ENCODE peak calls at places on chromosome 1, in seven cellular contexts. E is GM12878, S is HCT116, A is SK-N-SH, T is K562, Q is HepG2, I is H1. F is an unnamed sample.

GRCh38 chr1:56986397-56986796 is 20.6 kb upstream of the C8B start:
- DNase-seq in Q (no peak), S (no peak), A (no peak), E (no peak), I (no peak), T (no peak), F (no peak)

GRCh38 chr1:105485207-105485606 is 1571.3 kb upstream of the PRMT6 start:
- DNase-seq in E (no peak), A (no peak), Q (no peak), T (no peak), I (no peak), S (no peak), F (no peak)

GRCh38 chr1:39671793-39672550 is at the start of gene NT5C1A:
- DNase-seq in T (peak; percentile 43), I (no peak), Q (no peak), A (peak; percentile 89), S (no peak), E (no peak), F (peak; percentile 2)

GRCh38 chr1:33300673-33301072 is 20.2 kb downstream of the A3GALT2 start:
- DNase-seq in T (no peak), A (no peak), I (no peak), Q (no peak), S (no peak), E (no peak), F (no peak)

GRCh38 chr1:221117548-221117951 is 238.3 kb downstream of the HLX start:
- DNase-seq in A (peak; percentile 49), I (no peak), E (no peak), S (no peak), Q (no peak), T (no peak), F (no peak)

GRCh38 chr1:164647211-164647610 is 88.2 kb downstream of the PBX1 start:
- DNase-seq in Q (no peak), S (no peak), T (no peak), I (no peak), A (no peak), E (no peak), F (no peak)

GRCh38 chr1:168960595-168960994 is 145.9 kb upstream of the ATP1B1 start:
- DNase-seq in Q (peak; percentile 4), I (no peak), A (no peak), T (no peak), S (no peak), E (no peak), F (no peak)

GRCh38 chr1:201930803-201931202 is 15.5 kb downstream of the LMOD1 start:
- DNase-seq in Q (no peak), T (no peak), E (no peak), S (no peak), I (no peak), A (no peak), F (no peak)

GRCh38 chr1:15610167-15610566 is 7.1 kb upstream of the DDI2 start:
- DNase-seq in A (no peak), I (no peak), S (no peak), E (no peak), T (no peak), Q (peak; percentile 71), F (peak; percentile 74)

GRCh38 chr1:18542351-18542750 is 61.6 kb downstream of the KLHDC7A start:
- DNase-seq in T (no peak), Q (no peak), E (no peak), S (no peak), I (no peak), A (no peak), F (no peak)

GRCh38 chr1:180927348-180927747 is 14.7 kb downstream of the KIAA1614 start:
- DNase-seq in S (no peak), E (no peak), I (no peak), Q (peak; percentile 28), T (no peak), A (no peak), F (no peak)
- TF ChIP-seq JUND in S (no peak), E (no peak), I (no peak), Q (no peak), T (no peak), A (no peak), F (no peak)

DNA sequence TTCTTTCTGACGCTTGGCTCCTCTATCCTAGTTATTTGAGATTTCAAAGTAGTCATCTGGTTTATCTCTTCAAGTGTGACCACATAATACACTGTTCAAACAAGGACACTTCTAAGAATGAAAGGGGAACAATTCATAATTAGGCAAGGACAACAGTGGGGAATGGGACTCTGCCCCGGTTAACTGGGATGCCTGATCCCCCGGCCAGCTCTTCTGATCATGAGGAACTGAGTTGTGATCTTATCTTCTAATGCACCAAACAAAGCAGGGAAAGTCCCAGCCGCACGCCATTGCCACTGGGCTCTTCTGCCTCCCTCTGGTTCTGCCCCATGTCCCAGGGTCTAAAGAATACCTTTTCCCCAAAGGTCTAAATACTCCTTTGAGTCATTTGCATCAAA is 158.2 kb upstream of the IRF2BP2 start:
- DNase-seq in T (no peak), Q (peak; percentile 56), A (no peak), E (peak; percentile 52), I (no peak), S (no peak), F (no peak)
- TF ChIP-seq JUND in T (no peak), Q (no peak), A (no peak), E (no peak), I (no peak), S (no peak), F (no peak)

GRCh38 chr1:224429616-224430015 is 5.0 kb downstream of the WDR26 start:
- DNase-seq in T (no peak), S (no peak), I (no peak), A (no peak), Q (no peak), E (no peak), F (no peak)
- TF ChIP-seq JUND in T (no peak), S (no peak), I (no peak), A (no peak), Q (no peak), E (no peak), F (no peak)

GRCh38 chr1:160400284-160400645 is at the start of gene VANGL2:
- DNase-seq in E (no peak), Q (no peak), T (peak; percentile 89), A (peak; percentile 95), S (no peak), I (no peak), F (peak; percentile 34)
- TF ChIP-seq JUND in E (peak; percentile 95), Q (no peak), T (no peak), A (peak; percentile 61), S (no peak), I (peak; percentile 99), F (no peak)

GRCh38 chr1:1959459-1959839 is 40.4 kb upstream of the TMEM52 start:
- DNase-seq in E (no peak), T (no peak), Q (no peak), S (no peak), I (no peak), A (no peak), F (no peak)

GRCh38 chr1:1962752-1963151 is 40.8 kb downstream of the CFAP74 start:
- DNase-seq in A (no peak), T (no peak), I (no peak), S (no peak), E (no peak), Q (no peak), F (no peak)

GRCh38 chr1:1958071-1958541 is 39.0 kb upstream of the TMEM52 start:
- DNase-seq in Q (no peak), A (no peak), E (no peak), I (no peak), S (no peak), T (no peak), F (no peak)

GRCh38 chr1:1959840-1960479 is 40.9 kb upstream of the TMEM52 start:
- DNase-seq in Q (peak; percentile 81), E (no peak), I (peak; percentile 80), A (peak; percentile 97), S (peak; percentile 71), T (peak; percentile 90), F (peak; percentile 86)

DNA sequence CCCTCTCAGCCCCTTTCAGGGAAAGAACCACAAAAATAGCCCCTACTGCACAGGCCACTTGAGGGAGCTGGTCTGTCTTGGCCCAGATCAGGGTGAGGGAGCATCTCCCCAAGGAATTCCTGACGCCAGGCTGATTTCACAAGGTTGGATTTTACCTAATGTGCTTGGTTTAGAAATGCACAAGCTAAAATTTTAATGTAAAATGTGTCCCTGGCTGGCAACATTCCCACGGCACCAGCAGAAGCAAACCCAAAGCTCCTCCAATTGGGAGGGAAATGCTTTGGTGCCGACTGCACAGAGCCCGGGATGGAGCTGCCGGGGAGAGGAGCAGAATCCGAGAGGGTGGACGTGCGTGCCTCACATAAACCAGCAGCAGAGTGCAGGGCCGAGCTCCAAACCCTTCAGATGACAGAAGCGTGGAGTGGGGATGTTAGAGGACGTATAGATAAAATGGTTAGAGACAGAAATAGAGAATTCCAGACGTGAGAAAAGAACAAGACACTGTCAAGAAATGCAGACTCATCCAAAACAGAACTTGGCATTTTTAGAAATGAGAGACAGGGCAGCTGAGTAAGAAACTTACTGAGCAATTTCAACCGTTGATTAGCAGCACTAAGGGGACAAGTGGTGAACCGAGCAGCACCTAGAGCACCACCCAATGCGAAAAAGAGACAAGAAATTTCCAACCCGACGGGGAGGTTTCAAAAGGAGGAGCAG is 41.6 kb upstream of the TMEM52 start:
- DNase-seq in Q (no peak), T (no peak), E (no peak), A (no peak), S (no peak), I (no peak), F (no peak)
- TF ChIP-seq JUND in Q (no peak), T (no peak), E (no peak), A (no peak), S (no peak), I (no peak), F (no peak)

GRCh38 chr1:210500831-210501230 is 172.1 kb downstream of the HHAT start:
- DNase-seq in Q (no peak), I (no peak), S (no peak), T (no peak), E (no peak), A (no peak), F (no peak)

GRCh38 chr1:210505601-210506564 is 177.2 kb downstream of the HHAT start:
- DNase-seq in S (no peak), E (no peak), Q (no peak), I (no peak), T (no peak), A (no peak), F (peak; percentile 25)

GRCh38 chr1:210499956-210500355 is 171.3 kb downstream of the HHAT start:
- DNase-seq in T (no peak), I (no peak), A (no peak), E (no peak), S (no peak), Q (no peak), F (no peak)

GRCh38 chr1:210504286-210504685 is 175.6 kb downstream of the HHAT start:
- DNase-seq in I (no peak), T (no peak), E (no peak), A (no peak), S (no peak), Q (no peak), F (no peak)
- TF ChIP-seq JUND in I (no peak), T (no peak), E (no peak), A (no peak), S (no peak), Q (no peak), F (no peak)

GRCh38 chr1:36150296-36151132 is 1.2 kb upstream of the TRAPPC3 start:
- DNase-seq in I (no peak), E (no peak), T (peak; percentile 91), A (peak; percentile 84), Q (peak; percentile 86), S (peak; percentile 85), F (peak; percentile 95)
- TF ChIP-seq JUND in I (no peak), E (no peak), T (peak; percentile 85), A (no peak), Q (no peak), S (no peak), F (no peak)

GRCh38 chr1:74534241-74534640 is 21.8 kb upstream of the LRRC53 start:
- DNase-seq in T (no peak), I (no peak), Q (no peak), A (no peak), S (no peak), E (no peak), F (no peak)
- TF ChIP-seq JUND in T (no peak), I (no peak), Q (no peak), A (peak; percentile 32), S (no peak), E (no peak), F (no peak)